ENCODE peak calls at places on chromosomes 5 and 9, in seven cellular contexts. One of them, this sample, is unnamed.

GRCh38 chr9:75088646-75089368 is 493 bp downstream of the OSTF1 start:
- DNase-seq in Panc1: no peak
- DNase-seq in mammary epithelial cell: peak; percentile 55
- DNase-seq in AG04450: no peak
- DNase-seq in spleen: peak; percentile 94
- DNase-seq in CD8-positive, alpha-beta memory T cell: no peak
- DNase-seq in vagina: peak; percentile 92
- DNase-seq in this sample: peak; percentile 29

GRCh38 chr5:62376064-62376463 is 27.6 kb downstream of the DIMT1 start:
- DNase-seq in spleen: no peak
- DNase-seq in AG04450: no peak
- DNase-seq in vagina: no peak
- DNase-seq in mammary epithelial cell: peak; percentile 46
- DNase-seq in Panc1: peak; percentile 10
- DNase-seq in CD8-positive, alpha-beta memory T cell: no peak
- DNase-seq in this sample: no peak

GRCh38 chr5:123965626-123966025 is 453.6 kb downstream of the CSNK1G3 start:
- DNase-seq in Panc1: no peak
- DNase-seq in mammary epithelial cell: no peak
- DNase-seq in CD8-positive, alpha-beta memory T cell: no peak
- DNase-seq in AG04450: no peak
- DNase-seq in vagina: no peak
- DNase-seq in spleen: no peak
- DNase-seq in this sample: no peak

GRCh38 chr5:174044451-174044850 is 1.1 kb upstream of the NSG2 start:
- DNase-seq in spleen: no peak
- DNase-seq in vagina: no peak
- DNase-seq in AG04450: no peak
- DNase-seq in Panc1: no peak
- DNase-seq in CD8-positive, alpha-beta memory T cell: no peak
- DNase-seq in mammary epithelial cell: no peak
- DNase-seq in this sample: no peak

GRCh38 chr9:94672811-94673487 is 33.6 kb upstream of the FBP1 start:
- DNase-seq in mammary epithelial cell: peak; percentile 68
- DNase-seq in AG04450: no peak
- DNase-seq in Panc1: no peak
- DNase-seq in vagina: no peak
- DNase-seq in CD8-positive, alpha-beta memory T cell: no peak
- DNase-seq in spleen: no peak
- DNase-seq in this sample: no peak

GRCh38 chr9:134286513-134287245 is 39.6 kb upstream of the RXRA start:
- DNase-seq in Panc1: no peak
- DNase-seq in vagina: no peak
- DNase-seq in mammary epithelial cell: no peak
- DNase-seq in spleen: no peak
- DNase-seq in AG04450: no peak
- DNase-seq in CD8-positive, alpha-beta memory T cell: no peak
- DNase-seq in this sample: no peak

GRCh38 chr5:123696948-123697347 is 185.0 kb downstream of the CSNK1G3 start:
- DNase-seq in AG04450: no peak
- DNase-seq in CD8-positive, alpha-beta memory T cell: no peak
- DNase-seq in mammary epithelial cell: peak; percentile 21
- DNase-seq in spleen: no peak
- DNase-seq in Panc1: no peak
- DNase-seq in vagina: no peak
- DNase-seq in this sample: peak; percentile 98

GRCh38 chr9:131394464-131395026 is 659 bp downstream of the PRRC2B start:
- DNase-seq in CD8-positive, alpha-beta memory T cell: peak; percentile 68
- DNase-seq in spleen: peak; percentile 89
- DNase-seq in AG04450: no peak
- DNase-seq in vagina: no peak
- DNase-seq in Panc1: no peak
- DNase-seq in mammary epithelial cell: no peak
- DNase-seq in this sample: peak; percentile 58

GRCh38 chr9:95504053-95504963 is 12.5 kb downstream of the PTCH1 start:
- DNase-seq in AG04450: no peak
- DNase-seq in Panc1: no peak
- DNase-seq in CD8-positive, alpha-beta memory T cell: no peak
- DNase-seq in spleen: no peak
- DNase-seq in mammary epithelial cell: peak; percentile 27
- DNase-seq in vagina: no peak
- DNase-seq in this sample: peak; percentile 55

GRCh38 chr9:15936316-15936869 is 383.6 kb downstream of the CCDC171 start:
- DNase-seq in Panc1: no peak
- DNase-seq in AG04450: no peak
- DNase-seq in vagina: no peak
- DNase-seq in spleen: no peak
- DNase-seq in CD8-positive, alpha-beta memory T cell: no peak
- DNase-seq in mammary epithelial cell: no peak
- DNase-seq in this sample: peak; percentile 85

GRCh38 chr9:107425110-107426025 is 64.2 kb downstream of the KLF4 start:
- DNase-seq in AG04450: no peak
- DNase-seq in Panc1: peak; percentile 32
- DNase-seq in spleen: peak; percentile 88
- DNase-seq in vagina: peak; percentile 97
- DNase-seq in CD8-positive, alpha-beta memory T cell: peak; percentile 17
- DNase-seq in mammary epithelial cell: peak; percentile 38
- DNase-seq in this sample: peak; percentile 90

GRCh38 chr5:108125771-108126511 is 256.0 kb downstream of the FBXL17 start:
- DNase-seq in spleen: no peak
- DNase-seq in mammary epithelial cell: no peak
- DNase-seq in Panc1: no peak
- DNase-seq in vagina: no peak
- DNase-seq in CD8-positive, alpha-beta memory T cell: no peak
- DNase-seq in AG04450: no peak
- DNase-seq in this sample: no peak

GRCh38 chr5:148769941-148770340 is 56.5 kb upstream of the ADRB2 start:
- DNase-seq in CD8-positive, alpha-beta memory T cell: no peak
- DNase-seq in Panc1: no peak
- DNase-seq in mammary epithelial cell: peak; percentile 30
- DNase-seq in spleen: no peak
- DNase-seq in AG04450: no peak
- DNase-seq in vagina: no peak
- DNase-seq in this sample: no peak

GRCh38 chr9:136616948-136617695 is 45.6 kb upstream of the EGFL7 start:
- DNase-seq in Panc1: no peak
- DNase-seq in AG04450: no peak
- DNase-seq in mammary epithelial cell: no peak
- DNase-seq in spleen: no peak
- DNase-seq in CD8-positive, alpha-beta memory T cell: no peak
- DNase-seq in vagina: no peak
- DNase-seq in this sample: no peak

GRCh38 chr5:151612689-151613427 is 21.7 kb upstream of the FAT2 start:
- DNase-seq in CD8-positive, alpha-beta memory T cell: no peak
- DNase-seq in Panc1: no peak
- DNase-seq in AG04450: no peak
- DNase-seq in mammary epithelial cell: peak; percentile 100
- DNase-seq in vagina: no peak
- DNase-seq in spleen: no peak
- DNase-seq in this sample: no peak

GRCh38 chr9:27496134-27496504 is 28.0 kb upstream of the IFNK start:
- DNase-seq in AG04450: no peak
- DNase-seq in vagina: no peak
- DNase-seq in CD8-positive, alpha-beta memory T cell: no peak
- DNase-seq in spleen: no peak
- DNase-seq in Panc1: no peak
- DNase-seq in mammary epithelial cell: no peak
- DNase-seq in this sample: no peak

GRCh38 chr5:168434746-168435321 is 51.4 kb upstream of the RARS1 start:
- DNase-seq in vagina: no peak
- DNase-seq in spleen: no peak
- DNase-seq in CD8-positive, alpha-beta memory T cell: no peak
- DNase-seq in AG04450: no peak
- DNase-seq in Panc1: no peak
- DNase-seq in mammary epithelial cell: no peak
- DNase-seq in this sample: peak; percentile 26

GRCh38 chr5:72241346-72242003 is 78.6 kb downstream of the MRPS27 start:
- DNase-seq in spleen: no peak
- DNase-seq in AG04450: no peak
- DNase-seq in vagina: no peak
- DNase-seq in Panc1: no peak
- DNase-seq in CD8-positive, alpha-beta memory T cell: no peak
- DNase-seq in mammary epithelial cell: no peak
- DNase-seq in this sample: no peak

DNA sequence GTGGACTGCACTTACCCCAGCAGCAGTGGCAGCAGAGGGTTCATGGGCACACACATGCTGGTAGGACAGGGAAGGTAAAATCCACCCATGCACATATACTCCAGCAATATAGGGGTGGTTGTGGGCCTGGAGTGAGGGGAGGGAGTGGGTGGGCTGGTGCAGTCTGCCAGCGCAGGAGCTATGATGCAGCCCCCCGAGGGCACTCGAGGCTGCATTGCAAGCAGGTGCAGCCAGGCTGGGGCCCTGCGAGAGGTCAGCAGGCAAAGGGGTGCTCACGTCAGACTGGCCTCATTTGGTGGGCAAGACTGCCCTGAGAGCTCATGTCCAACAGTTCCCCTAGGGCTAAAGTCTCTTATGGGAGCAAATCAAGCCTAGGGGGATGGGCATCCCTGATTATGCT is 32.4 kb upstream of the PCDHA1 start:
- DNase-seq in CD8-positive, alpha-beta memory T cell: no peak
- DNase-seq in vagina: no peak
- DNase-seq in AG04450: no peak
- DNase-seq in Panc1: no peak
- DNase-seq in spleen: no peak
- DNase-seq in mammary epithelial cell: no peak
- DNase-seq in this sample: no peak
- H3K9me3 ChIP-seq in CD8-positive, alpha-beta memory T cell: no peaks in the 10 kb centered on the region
- H3K9me3 ChIP-seq in vagina: no peaks in the 10 kb centered on the region
- H3K9me3 ChIP-seq in AG04450: peaks cover 18% of the 10 kb centered on the region
- H3K9me3 ChIP-seq in Panc1: peaks cover 25% of the 10 kb centered on the region
- H3K9me3 ChIP-seq in spleen: peaks cover 56% of the 10 kb centered on the region
- H3K9me3 ChIP-seq in mammary epithelial cell: peaks cover 12% of the 10 kb centered on the region
- H3K9me3 ChIP-seq in this sample: peaks cover 18% of the 10 kb centered on the region

DNA sequence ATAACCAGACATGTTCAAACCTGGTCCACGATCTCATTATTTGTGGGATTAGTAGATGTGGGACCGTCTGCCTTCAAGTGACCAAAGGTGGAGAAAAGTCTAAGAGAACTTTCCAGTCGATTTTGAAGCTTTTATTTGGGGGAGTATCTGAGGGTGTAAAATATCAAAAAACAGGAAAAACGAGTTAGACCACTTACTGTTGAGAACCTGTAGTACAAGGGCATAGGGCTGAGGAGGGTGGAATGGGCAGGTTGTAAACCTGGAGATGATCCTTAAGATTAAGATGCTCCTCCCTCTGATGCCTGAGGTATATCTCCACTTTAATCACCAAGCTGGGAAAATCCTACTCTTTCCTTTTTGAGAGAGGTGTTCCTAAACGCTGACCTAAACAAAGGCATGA is 32.0 kb upstream of the GTF2H2C start:
- DNase-seq in CD8-positive, alpha-beta memory T cell: no peak
- DNase-seq in Panc1: no peak
- DNase-seq in mammary epithelial cell: peak; percentile 43
- DNase-seq in vagina: no peak
- DNase-seq in AG04450: no peak
- DNase-seq in spleen: no peak
- DNase-seq in this sample: no peak
- H3K4me3 ChIP-seq in CD8-positive, alpha-beta memory T cell: no peak overlapping the region
- H3K4me3 ChIP-seq in Panc1: no peak overlapping the region
- H3K4me3 ChIP-seq in mammary epithelial cell: no peak overlapping the region
- H3K4me3 ChIP-seq in vagina: no peak overlapping the region
- H3K4me3 ChIP-seq in AG04450: no peak overlapping the region
- H3K4me3 ChIP-seq in spleen: no peak overlapping the region
- H3K4me3 ChIP-seq in this sample: no peak overlapping the region

DNA sequence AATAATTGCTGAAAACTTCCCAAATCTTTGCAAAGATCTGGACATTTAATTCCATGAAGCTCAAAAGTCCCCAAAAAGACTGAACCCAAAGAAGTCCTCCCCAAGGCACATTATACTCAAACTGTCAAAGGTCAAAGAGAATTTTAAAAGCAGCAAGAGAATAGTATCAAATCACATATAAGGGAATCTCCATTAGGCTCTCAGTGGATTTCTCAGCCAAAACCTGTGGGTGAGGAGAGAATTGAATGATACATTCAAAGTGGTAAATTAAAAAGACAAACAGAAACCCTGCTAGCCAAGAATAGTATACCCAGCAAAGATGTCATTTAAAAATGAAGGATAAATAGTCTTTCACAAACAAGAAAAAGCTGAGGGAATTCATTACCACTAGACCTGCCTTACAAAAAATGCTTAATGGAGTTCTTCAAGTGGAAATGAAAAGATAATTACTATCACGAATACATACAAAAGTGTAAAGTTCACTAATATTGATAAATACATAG is 134.1 kb downstream of the NDUFS4 start:
- DNase-seq in spleen: no peak
- DNase-seq in Panc1: no peak
- DNase-seq in mammary epithelial cell: no peak
- DNase-seq in AG04450: no peak
- DNase-seq in CD8-positive, alpha-beta memory T cell: no peak
- DNase-seq in vagina: no peak
- DNase-seq in this sample: no peak
- H3K9me3 ChIP-seq in spleen: peaks cover 52% of the 10 kb centered on the region
- H3K9me3 ChIP-seq in Panc1: peaks cover 3% of the 10 kb centered on the region
- H3K9me3 ChIP-seq in mammary epithelial cell: peaks cover 12% of the 10 kb centered on the region
- H3K9me3 ChIP-seq in AG04450: peaks cover 11% of the 10 kb centered on the region
- H3K9me3 ChIP-seq in CD8-positive, alpha-beta memory T cell: peaks cover 13% of the 10 kb centered on the region
- H3K9me3 ChIP-seq in vagina: peaks cover 16% of the 10 kb centered on the region
- H3K9me3 ChIP-seq in this sample: peaks cover 16% of the 10 kb centered on the region

GRCh38 chr5:140042551-140043507 is at the start of gene NRG2:
- DNase-seq in mammary epithelial cell: peak; percentile 43
- DNase-seq in AG04450: no peak
- DNase-seq in Panc1: peak; percentile 64
- DNase-seq in spleen: peak; percentile 88
- DNase-seq in vagina: no peak
- DNase-seq in CD8-positive, alpha-beta memory T cell: peak; percentile 58
- DNase-seq in this sample: peak; percentile 87
- H3K4me3 ChIP-seq in mammary epithelial cell: peak within 1 kb of the TSS; percentile 65
- H3K4me3 ChIP-seq in AG04450: peak within 1 kb of the TSS; percentile 63
- H3K4me3 ChIP-seq in Panc1: peak within 1 kb of the TSS; percentile 89
- H3K4me3 ChIP-seq in spleen: peak within 1 kb of the TSS; percentile 63
- H3K4me3 ChIP-seq in vagina: peak within 1 kb of the TSS; percentile 58
- H3K4me3 ChIP-seq in CD8-positive, alpha-beta memory T cell: peak within 1 kb of the TSS; percentile 49
- H3K4me3 ChIP-seq in this sample: peak within 1 kb of the TSS; percentile 71

GRCh38 chr5:158430166-158430828 is 571.4 kb upstream of the CLINT1 start:
- DNase-seq in vagina: no peak
- DNase-seq in AG04450: no peak
- DNase-seq in Panc1: no peak
- DNase-seq in CD8-positive, alpha-beta memory T cell: no peak
- DNase-seq in spleen: no peak
- DNase-seq in mammary epithelial cell: no peak
- DNase-seq in this sample: no peak
- H3K9me3 ChIP-seq in vagina: no peaks in the 10 kb centered on the region
- H3K9me3 ChIP-seq in AG04450: no peaks in the 10 kb centered on the region
- H3K9me3 ChIP-seq in Panc1: no peaks in the 10 kb centered on the region
- H3K9me3 ChIP-seq in CD8-positive, alpha-beta memory T cell: no peaks in the 10 kb centered on the region
- H3K9me3 ChIP-seq in spleen: no peaks in the 10 kb centered on the region
- H3K9me3 ChIP-seq in mammary epithelial cell: no peaks in the 10 kb centered on the region
- H3K9me3 ChIP-seq in this sample: no peaks in the 10 kb centered on the region

GRCh38 chr5:60489377-60489776 is 210.6 kb downstream of the DEPDC1B start:
- DNase-seq in vagina: no peak
- DNase-seq in CD8-positive, alpha-beta memory T cell: no peak
- DNase-seq in Panc1: no peak
- DNase-seq in spleen: no peak
- DNase-seq in AG04450: no peak
- DNase-seq in mammary epithelial cell: no peak
- DNase-seq in this sample: no peak
- H3K4me3 ChIP-seq in vagina: no peak overlapping the region
- H3K4me3 ChIP-seq in CD8-positive, alpha-beta memory T cell: no peak overlapping the region
- H3K4me3 ChIP-seq in Panc1: no peak overlapping the region
- H3K4me3 ChIP-seq in spleen: no peak overlapping the region
- H3K4me3 ChIP-seq in AG04450: no peak overlapping the region
- H3K4me3 ChIP-seq in mammary epithelial cell: no peak overlapping the region
- H3K4me3 ChIP-seq in this sample: no peak overlapping the region

This sample was measured in MG63.